ENCODE peak calls at places on chromosomes 1 and 21, in nine cellular contexts. P is mucosa of gallbladder; B is sciatic nerve; R is fibroblast of the aortic adventitia; E is right atrium auricular region; K is stimulated activated CD4-positive, alpha-beta T cell treated with anti-CD3 and anti-CD28 coated beads, TNF-alpha, amount 100 ng/mL, for 1 hour; I is GM23338; C is IMR-90; A is mucosa of descending colon. F is an unnamed sample.

GRCh38 chr1:67174716-67175284 is 8.5 kb downstream of the IL23R start:
- DNase-seq in C (no peak), E (no peak), I (no peak), B (no peak), P (no peak), A (no peak), R (no peak), K (no peak), F (no peak)

GRCh38 chr1:78688701-78689100 is 39.1 kb downstream of the IFI44 start:
- DNase-seq in P (no peak), C (peak), R (peak), B (no peak), E (no peak), K (no peak), I (peak), A (no peak), F (peak)

GRCh38 chr1:63277195-63278192 is 44.9 kb upstream of the FOXD3 start:
- DNase-seq in R (no peak), P (no peak), C (no peak), B (no peak), E (no peak), I (no peak), A (no peak), K (no peak), F (no peak)

GRCh38 chr1:226690460-226690982 is 48.6 kb downstream of the ITPKB start:
- DNase-seq in P (peak), I (no peak), C (peak), K (no peak), E (no peak), A (no peak), R (no peak), B (no peak), F (peak)

GRCh38 chr1:112998592-112999235 is 42.7 kb upstream of the SLC16A1 start:
- DNase-seq in R (peak), A (no peak), C (peak), K (no peak), E (peak), P (peak), I (no peak), B (no peak), F (peak)

GRCh38 chr1:111222308-111223125 is 5.0 kb upstream of the CHI3L2 start:
- DNase-seq in E (peak), A (peak), C (peak), B (peak), K (no peak), I (peak), P (peak), R (peak), F (peak)

GRCh38 chr1:206907304-206907991 is 10.2 kb downstream of the IL24 start:
- DNase-seq in B (no peak), P (no peak), I (peak), K (no peak), A (no peak), C (no peak), R (no peak), E (no peak), F (no peak)

GRCh38 chr1:78831731-78832360 is 174.7 kb downstream of the ADGRL4 start:
- DNase-seq in A (no peak), R (peak), E (no peak), I (no peak), C (peak), P (no peak), B (no peak), K (no peak), F (peak)

GRCh38 chr1:5709976-5710375 is 282.2 kb downstream of the NPHP4 start:
- DNase-seq in C (no peak), K (no peak), I (no peak), P (no peak), A (no peak), B (peak), E (no peak), R (no peak), F (no peak)

GRCh38 chr21:46599251-46599572 is 5.7 kb downstream of the S100B start:
- DNase-seq in K (no peak), P (peak), I (peak), C (peak), A (no peak), R (peak), E (peak), B (no peak), F (peak)

GRCh38 chr1:246212013-246212412 is 295.1 kb downstream of the SMYD3 start:
- DNase-seq in B (no peak), R (no peak), I (no peak), C (no peak), P (no peak), E (no peak), K (no peak), A (no peak), F (no peak)

GRCh38 chr21:24994717-24995116 is 612.6 kb downstream of the MRPL39 start:
- DNase-seq in C (no peak), I (no peak), P (no peak), A (no peak), R (no peak), B (no peak), E (no peak), K (no peak), F (no peak)

GRCh38 chr21:46392921-46393320 is 65.8 kb upstream of the DIP2A start:
- DNase-seq in K (no peak), P (peak), C (peak), A (peak), I (no peak), E (no peak), B (peak), R (peak), F (peak)

GRCh38 chr1:3461238-3461933 is 6.9 kb downstream of the ARHGEF16 start:
- DNase-seq in K (no peak), I (no peak), R (no peak), B (no peak), A (peak), C (no peak), P (no peak), E (no peak), F (no peak)

GRCh38 chr1:192477630-192478029 is 97.9 kb upstream of the RGS1 start:
- DNase-seq in K (no peak), P (no peak), I (peak), R (peak), A (no peak), E (no peak), B (no peak), C (peak), F (peak)

GRCh38 chr1:109482796-109483638 is 688 bp upstream of the ATXN7L2 start:
- DNase-seq in C (peak), P (no peak), E (no peak), I (peak), B (peak), A (peak), K (no peak), R (no peak), F (no peak)

GRCh38 chr1:91076834-91077233 is 55.0 kb upstream of the ZNF644 start:
- DNase-seq in P (no peak), B (no peak), K (no peak), A (no peak), C (no peak), E (no peak), I (no peak), R (no peak), F (no peak)

GRCh38 chr1:7405844-7406500 is 365.1 kb upstream of the VAMP3 start:
- DNase-seq in I (no peak), A (no peak), E (peak), R (no peak), C (no peak), B (no peak), K (no peak), P (peak), F (no peak)

GRCh38 chr1:159790237-159790917 is 9.6 kb downstream of the DUSP23 start:
- DNase-seq in R (peak), E (no peak), B (no peak), I (peak), A (no peak), C (peak), K (no peak), P (no peak), F (peak)

GRCh38 chr1:25565188-25565591 is 21.8 kb downstream of the LDLRAP1 start:
- DNase-seq in P (no peak), E (no peak), R (no peak), B (no peak), K (no peak), C (peak), A (no peak), I (no peak), F (no peak)

GRCh38 chr1:36172983-36173382 is 17.0 kb downstream of the MAP7D1 start:
- DNase-seq in A (no peak), R (peak), C (peak), K (no peak), I (no peak), E (no peak), B (no peak), P (no peak), F (no peak)

GRCh38 chr1:39230261-39231190 is 26.0 kb downstream of the MACF1 start:
- DNase-seq in K (no peak), B (no peak), C (no peak), I (peak), E (no peak), P (peak), A (no peak), R (no peak), F (no peak)

GRCh38 chr1:41108696-41109284 is 87.3 kb upstream of the SLFNL1 start:
- DNase-seq in B (no peak), P (no peak), I (no peak), A (no peak), C (peak), E (no peak), K (no peak), R (peak), F (peak)

GRCh38 chr1:65952692-65953091 is 160.0 kb downstream of the PDE4B start:
- DNase-seq in P (no peak), R (peak), I (no peak), B (no peak), C (peak), A (no peak), E (no peak), K (no peak), F (peak)

GRCh38 chr1:146032613-146033219 is 11.2 kb upstream of the HJV start:
- DNase-seq in K (no peak), R (peak), E (no peak), I (peak), A (no peak), C (peak), P (no peak), B (no peak), F (peak)

GRCh38 chr1:33055210-33055991 is 18.7 kb upstream of the AK2 start:
- DNase-seq in E (peak), B (peak), A (peak), C (peak), P (peak), R (peak), I (peak), K (no peak), F (peak)

GRCh38 chr21:34737115-34737514 is 68.3 kb downstream of the CLIC6 start:
- DNase-seq in R (peak), B (no peak), P (no peak), E (no peak), C (no peak), K (no peak), A (no peak), I (no peak), F (no peak)

GRCh38 chr1:112537451-112537850 is 28.7 kb downstream of the WNT2B start:
- DNase-seq in K (no peak), A (no peak), P (no peak), B (no peak), I (no peak), E (no peak), C (no peak), R (peak), F (no peak)

GRCh38 chr1:239977414-239977813 is 114.3 kb upstream of the FMN2 start:
- DNase-seq in K (no peak), R (no peak), I (no peak), P (no peak), E (no peak), A (no peak), C (no peak), B (no peak), F (no peak)

GRCh38 chr1:212311836-212312497 is 26.8 kb downstream of the PPP2R5A start:
- DNase-seq in K (no peak), I (no peak), E (no peak), P (no peak), A (no peak), C (peak), R (no peak), B (no peak), F (no peak)

GRCh38 chr1:38088366-38088765 is 41.8 kb upstream of the POU3F1 start:
- DNase-seq in R (no peak), K (no peak), A (no peak), P (no peak), C (no peak), B (no peak), I (peak), E (no peak), F (no peak)

GRCh38 chr1:148372731-148373130 is 110.4 kb downstream of the PPIAL4G start:
- DNase-seq in R (no peak), C (peak), K (peak), I (no peak), E (no peak), P (no peak), A (no peak), B (no peak), F (peak)

GRCh38 chr21:38958940-38959685 is 153.4 kb downstream of the ETS2 start:
- DNase-seq in R (peak), B (no peak), P (peak), A (no peak), E (peak), K (no peak), I (no peak), C (peak), F (peak)

GRCh38 chr1:234616644-234617043 is 6.7 kb upstream of the IRF2BP2 start:
- DNase-seq in K (no peak), R (peak), E (no peak), I (no peak), B (no peak), C (peak), P (no peak), A (no peak), F (peak)

GRCh38 chr1:116203192-116203723 is 92.1 kb downstream of the MAB21L3 start:
- DNase-seq in A (no peak), P (no peak), R (no peak), E (no peak), B (no peak), I (peak), C (no peak), K (no peak), F (no peak)

F was measured in fibroblast of villous mesenchyme.